ENCODE peak calls at places on chromosomes 3 and 15, in six cellular contexts. One of them, this sample, is unnamed.

GRCh38 chr3:195899701-195900425 is 8.5 kb downstream of the TNK2 start:
- DNase-seq in Panc1: no peak
- DNase-seq in left ventricle myocardium inferior: no peak
- DNase-seq in transverse colon: no peak
- DNase-seq in uterus: no peak
- DNase-seq in GM23338: no peak
- DNase-seq in this sample: peak; percentile 39

GRCh38 chr3:32733631-32734229 is 48.7 kb downstream of the CNOT10 start:
- DNase-seq in Panc1: peak; percentile 15
- DNase-seq in left ventricle myocardium inferior: no peak
- DNase-seq in transverse colon: no peak
- DNase-seq in uterus: no peak
- DNase-seq in GM23338: peak; percentile 35
- DNase-seq in this sample: no peak

GRCh38 chr3:87792532-87793321 is 266.1 kb downstream of the CGGBP1 start:
- DNase-seq in Panc1: no peak
- DNase-seq in left ventricle myocardium inferior: no peak
- DNase-seq in transverse colon: no peak
- DNase-seq in uterus: no peak
- DNase-seq in GM23338: peak; percentile 65
- DNase-seq in this sample: peak; percentile 47

GRCh38 chr3:71245971-71246860 is 337.3 kb downstream of the FOXP1 start:
- DNase-seq in Panc1: no peak
- DNase-seq in left ventricle myocardium inferior: no peak
- DNase-seq in transverse colon: no peak
- DNase-seq in uterus: no peak
- DNase-seq in GM23338: no peak
- DNase-seq in this sample: no peak

GRCh38 chr3:4772171-4772804 is 206.9 kb upstream of the BHLHE40 start:
- DNase-seq in Panc1: no peak
- DNase-seq in left ventricle myocardium inferior: peak; percentile 84
- DNase-seq in transverse colon: peak; percentile 85
- DNase-seq in uterus: peak; percentile 94
- DNase-seq in GM23338: no peak
- DNase-seq in this sample: peak; percentile 61

GRCh38 chr3:143167956-143168355 is 48.4 kb downstream of the CHST2 start:
- DNase-seq in Panc1: no peak
- DNase-seq in left ventricle myocardium inferior: no peak
- DNase-seq in transverse colon: no peak
- DNase-seq in uterus: no peak
- DNase-seq in GM23338: no peak
- DNase-seq in this sample: no peak

GRCh38 chr15:83436513-83437158 is 10.5 kb upstream of the SH3GL3 start:
- DNase-seq in Panc1: no peak
- DNase-seq in left ventricle myocardium inferior: no peak
- DNase-seq in transverse colon: no peak
- DNase-seq in uterus: no peak
- DNase-seq in GM23338: peak; percentile 81
- DNase-seq in this sample: no peak

GRCh38 chr15:52789008-52789600 is 1.0 kb downstream of the ONECUT1 start:
- DNase-seq in Panc1: no peak
- DNase-seq in left ventricle myocardium inferior: no peak
- DNase-seq in transverse colon: no peak
- DNase-seq in uterus: no peak
- DNase-seq in GM23338: no peak
- DNase-seq in this sample: no peak

GRCh38 chr3:39531681-39532080 is 64.2 kb downstream of the MOBP start:
- DNase-seq in Panc1: no peak
- DNase-seq in left ventricle myocardium inferior: no peak
- DNase-seq in transverse colon: no peak
- DNase-seq in uterus: no peak
- DNase-seq in GM23338: no peak
- DNase-seq in this sample: no peak

GRCh38 chr3:63912768-63913588 is 795 bp upstream of the SCAANT1 start:
- DNase-seq in Panc1: no peak
- DNase-seq in left ventricle myocardium inferior: peak; percentile 36
- DNase-seq in transverse colon: peak; percentile 81
- DNase-seq in uterus: peak; percentile 75
- DNase-seq in GM23338: peak; percentile 75
- DNase-seq in this sample: peak; percentile 82

GRCh38 chr15:60901647-60902046 is 327.5 kb downstream of the RORA start:
- DNase-seq in Panc1: no peak
- DNase-seq in left ventricle myocardium inferior: no peak
- DNase-seq in transverse colon: no peak
- DNase-seq in uterus: no peak
- DNase-seq in GM23338: no peak
- DNase-seq in this sample: no peak

GRCh38 chr3:142115927-142116668 is 33.2 kb downstream of the TFDP2 start:
- DNase-seq in Panc1: no peak
- DNase-seq in left ventricle myocardium inferior: no peak
- DNase-seq in transverse colon: no peak
- DNase-seq in uterus: no peak
- DNase-seq in GM23338: no peak
- DNase-seq in this sample: no peak

DNA sequence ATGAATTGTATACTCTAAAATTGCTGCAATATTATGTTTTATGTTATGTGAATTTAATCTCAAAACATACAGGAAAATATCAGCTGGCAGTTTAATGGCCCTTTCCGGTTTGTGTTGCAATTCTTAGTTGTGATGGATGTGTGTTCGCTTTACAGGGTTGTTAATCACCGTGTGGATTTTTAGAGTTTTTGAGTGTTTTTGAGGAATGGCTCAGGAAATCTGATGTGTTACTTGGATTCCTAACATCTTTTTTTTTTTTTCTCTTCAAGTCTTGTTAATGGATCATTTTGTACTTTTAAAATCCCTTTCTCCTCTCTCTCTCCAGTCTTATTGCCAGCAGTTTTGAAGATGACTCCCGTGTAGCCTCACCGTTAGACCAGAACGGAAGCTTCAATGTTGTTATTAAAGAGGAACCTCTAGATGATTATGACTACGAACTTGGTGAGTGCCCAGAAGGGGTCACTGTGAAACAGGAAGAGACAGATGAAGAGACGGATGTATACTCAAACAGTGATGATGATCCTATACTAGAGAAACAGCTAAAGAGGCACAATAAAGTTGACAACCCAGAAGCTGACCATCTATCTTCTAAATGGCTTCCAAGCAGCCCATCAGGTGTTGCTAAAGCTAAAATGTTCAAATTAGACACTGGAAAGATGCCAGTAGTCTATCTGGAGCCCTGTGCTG is 35.7 kb downstream of the MGA start:
- DNase-seq in Panc1: no peak
- DNase-seq in left ventricle myocardium inferior: no peak
- DNase-seq in transverse colon: peak; percentile 18
- DNase-seq in uterus: no peak
- DNase-seq in GM23338: peak; percentile 45
- DNase-seq in this sample: no peak
- H3K4me1 ChIP-seq in Panc1: peaks cover 22% of the 10 kb centered on the region
- H3K4me1 ChIP-seq in left ventricle myocardium inferior: peaks cover 39% of the 10 kb centered on the region
- H3K4me1 ChIP-seq in transverse colon: no peaks in the 10 kb centered on the region
- H3K4me1 ChIP-seq in uterus: no peaks in the 10 kb centered on the region
- H3K4me1 ChIP-seq in GM23338: no peaks in the 10 kb centered on the region
- H3K4me1 ChIP-seq in this sample: peaks cover 21% of the 10 kb centered on the region

GRCh38 chr15:30984542-30984941 is 6.9 kb downstream of the MTMR10 start:
- DNase-seq in Panc1: no peak
- DNase-seq in left ventricle myocardium inferior: no peak
- DNase-seq in transverse colon: no peak
- DNase-seq in uterus: no peak
- DNase-seq in GM23338: no peak
- DNase-seq in this sample: no peak
- H3K4me3 ChIP-seq in Panc1: no peak overlapping the region
- H3K4me3 ChIP-seq in left ventricle myocardium inferior: peak overlapping the region; percentile 24
- H3K4me3 ChIP-seq in transverse colon: no peak overlapping the region
- H3K4me3 ChIP-seq in uterus: no peak overlapping the region
- H3K4me3 ChIP-seq in GM23338: no peak overlapping the region
- H3K4me3 ChIP-seq in this sample: peak overlapping the region; percentile 10

DNA sequence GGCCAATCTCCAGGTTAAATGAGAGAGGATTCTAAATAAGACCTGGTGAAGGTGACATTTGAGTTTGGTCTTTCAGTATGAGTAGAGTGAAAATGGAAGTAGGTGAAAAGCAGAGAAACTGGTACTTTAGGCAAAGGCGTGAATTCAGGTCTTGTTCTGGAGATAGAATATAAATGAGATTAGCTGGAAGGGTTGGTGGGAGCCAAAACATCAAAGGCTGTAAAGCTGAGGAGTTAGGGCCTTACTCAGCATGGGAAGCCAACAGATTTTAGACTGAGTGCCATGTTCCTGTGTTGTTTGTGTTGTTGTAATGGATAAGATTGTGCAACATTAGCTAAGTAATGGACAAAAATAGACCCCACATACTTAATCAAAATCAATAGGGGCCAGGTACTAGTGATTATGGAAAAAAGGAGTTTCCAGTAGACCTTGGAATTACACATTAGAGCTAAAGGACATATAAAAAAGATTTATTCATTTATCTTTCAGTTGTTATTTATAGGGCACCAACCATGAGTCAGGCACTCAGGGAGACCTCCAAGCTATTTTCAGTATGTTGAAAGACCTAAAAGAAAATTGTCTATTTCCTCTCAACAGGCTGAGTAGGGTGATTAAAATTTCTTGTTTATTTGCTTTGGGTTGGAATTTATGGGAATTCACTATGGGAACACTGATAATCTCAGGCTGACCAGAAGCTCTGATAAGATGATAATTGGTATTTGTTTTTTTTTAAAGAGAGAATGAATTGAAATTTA is 20.8 kb downstream of the ARL14 start:
- DNase-seq in Panc1: no peak
- DNase-seq in left ventricle myocardium inferior: no peak
- DNase-seq in transverse colon: no peak
- DNase-seq in uterus: no peak
- DNase-seq in GM23338: no peak
- DNase-seq in this sample: no peak
- H3K4me1 ChIP-seq in Panc1: peaks cover 13% of the 10 kb centered on the region
- H3K4me1 ChIP-seq in left ventricle myocardium inferior: peaks cover 21% of the 10 kb centered on the region
- H3K4me1 ChIP-seq in transverse colon: no peaks in the 10 kb centered on the region
- H3K4me1 ChIP-seq in uterus: no peaks in the 10 kb centered on the region
- H3K4me1 ChIP-seq in GM23338: no peaks in the 10 kb centered on the region
- H3K4me1 ChIP-seq in this sample: no peaks in the 10 kb centered on the region

GRCh38 chr3:58585005-58585786 is 8.0 kb upstream of the FAM107A start:
- DNase-seq in Panc1: no peak
- DNase-seq in left ventricle myocardium inferior: peak; percentile 89
- DNase-seq in transverse colon: peak; percentile 81
- DNase-seq in uterus: peak; percentile 79
- DNase-seq in GM23338: peak; percentile 94
- DNase-seq in this sample: peak; percentile 88

GRCh38 chr3:58586776-58587192 is 9.6 kb upstream of the FAM107A start:
- DNase-seq in Panc1: no peak
- DNase-seq in left ventricle myocardium inferior: no peak
- DNase-seq in transverse colon: no peak
- DNase-seq in uterus: no peak
- DNase-seq in GM23338: peak; percentile 90
- DNase-seq in this sample: no peak

GRCh38 chr3:58585994-58586393 is 8.8 kb upstream of the FAM107A start:
- DNase-seq in Panc1: no peak
- DNase-seq in left ventricle myocardium inferior: no peak
- DNase-seq in transverse colon: no peak
- DNase-seq in uterus: no peak
- DNase-seq in GM23338: no peak
- DNase-seq in this sample: no peak

GRCh38 chr3:58584690-58585004 is 7.5 kb upstream of the FAM107A start:
- DNase-seq in Panc1: no peak
- DNase-seq in left ventricle myocardium inferior: no peak
- DNase-seq in transverse colon: no peak
- DNase-seq in uterus: no peak
- DNase-seq in GM23338: no peak
- DNase-seq in this sample: no peak

DNA sequence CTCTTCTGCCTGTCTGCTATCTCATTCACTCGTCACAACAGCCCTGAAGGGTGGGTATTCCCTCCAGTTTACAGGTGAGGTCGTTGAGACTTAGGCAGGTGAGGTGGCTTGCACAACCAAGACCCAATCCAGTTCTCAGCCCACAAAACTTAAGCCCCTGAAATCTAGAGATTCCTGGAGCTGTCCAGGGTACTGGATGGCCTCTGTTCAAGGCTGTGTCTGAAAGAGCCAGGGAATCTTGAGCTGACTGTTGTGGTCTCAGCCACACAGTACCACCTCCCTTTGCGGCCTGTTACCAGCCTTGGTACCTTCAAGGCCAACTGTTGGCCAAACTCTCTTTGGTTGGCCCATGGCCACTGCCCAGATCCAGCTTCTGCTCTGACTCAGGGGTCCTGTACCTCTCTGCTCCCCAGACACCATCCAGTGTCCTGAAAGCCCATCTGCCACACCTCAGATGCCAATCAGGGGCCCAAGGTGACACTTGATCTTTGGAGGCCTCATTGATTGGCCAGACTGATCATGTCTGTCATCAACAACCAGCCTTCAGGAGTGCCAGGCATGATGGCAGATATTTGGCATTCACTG is 10.9 kb upstream of the FAM107A start:
- DNase-seq in Panc1: no peak
- DNase-seq in left ventricle myocardium inferior: no peak
- DNase-seq in transverse colon: no peak
- DNase-seq in uterus: no peak
- DNase-seq in GM23338: peak; percentile 88
- DNase-seq in this sample: no peak
- H3K4me3 ChIP-seq in Panc1: no peak overlapping the region
- H3K4me3 ChIP-seq in left ventricle myocardium inferior: no peak overlapping the region
- H3K4me3 ChIP-seq in transverse colon: no peak overlapping the region
- H3K4me3 ChIP-seq in uterus: no peak overlapping the region
- H3K4me3 ChIP-seq in GM23338: no peak overlapping the region
- H3K4me3 ChIP-seq in this sample: no peak overlapping the region

GRCh38 chr3:66497288-66497972 is 3.4 kb downstream of the LRIG1 start:
- DNase-seq in Panc1: no peak
- DNase-seq in left ventricle myocardium inferior: no peak
- DNase-seq in transverse colon: no peak
- DNase-seq in uterus: no peak
- DNase-seq in GM23338: no peak
- DNase-seq in this sample: no peak
- H3K4me1 ChIP-seq in Panc1: peaks cover 3% of the 10 kb centered on the region
- H3K4me1 ChIP-seq in left ventricle myocardium inferior: peaks cover 89% of the 10 kb centered on the region
- H3K4me1 ChIP-seq in transverse colon: peaks cover 32% of the 10 kb centered on the region
- H3K4me1 ChIP-seq in uterus: no peaks in the 10 kb centered on the region
- H3K4me1 ChIP-seq in GM23338: peaks cover 61% of the 10 kb centered on the region
- H3K4me1 ChIP-seq in this sample: peaks cover 75% of the 10 kb centered on the region

This sample was measured in lower lobe of right lung.